ENCODE peak calls at places on chromosome 7, in seven cellular contexts. G is GM19239; T is activated CD8-positive, alpha-beta memory T cell treated with anti-CD3 and anti-CD28 coated beads, Interleukin-2, amount 50 U/mL, for 4 hours; D is stimulated activated CD8-positive, alpha-beta memory T cell treated with anti-CD3 and anti-CD28 coated beads, Interleukin-7, amount 100 ng/mL, for 1 hour; J is frontal cortex; E is stimulated activated CD4-positive, alpha-beta T cell treated with anti-CD3 and anti-CD28 coated beads, Interleukin-2, amount 100 ng/mL, for 48 hours; Y is activated T-helper 1 cell treated with anti-CD3 and anti-CD28 coated beads, Interleukin-12 subunit alpha, Interleukin-12 subunit beta, Interleukin-2, Interleukin-4 antibody, amounts not matched to agents 30 ng/mL and 10 ng/mL and 1 ng/mL, durations not matched to agents 14 hours and 24 hours and 36 hours. B is an unnamed sample.

GRCh38 chr7:144439717-144440116 is 36.2 kb upstream of the NOBOX start:
- DNase-seq in G (no peak), T (no peak), D (no peak), J (no peak), E (no peak), Y (no peak), B (no peak)

GRCh38 chr7:27994639-27995038 is 186.0 kb downstream of the JAZF1 start:
- DNase-seq in G (no peak), T (no peak), D (no peak), J (no peak), E (no peak), Y (no peak), B (no peak)

GRCh38 chr7:19117081-19117869 is at the start of gene TWIST1:
- DNase-seq in G (peak; percentile 24), T (no peak), D (no peak), J (peak; percentile 58), E (no peak), Y (no peak), B (peak; percentile 61)

GRCh38 chr7:67484244-67484751 is 487.7 kb downstream of the TYW1 start:
- DNase-seq in G (peak; percentile 20), T (no peak), D (no peak), J (peak; percentile 17), E (peak; percentile 2), Y (no peak), B (peak; percentile 41)

GRCh38 chr7:30932562-30932961 is 20.9 kb downstream of the AQP1 start:
- DNase-seq in G (no peak), T (no peak), D (no peak), J (no peak), E (no peak), Y (no peak), B (no peak)

GRCh38 chr7:95950698-95951097 is 178.3 kb downstream of the DYNC1I1 start:
- DNase-seq in G (no peak), T (no peak), D (no peak), J (no peak), E (no peak), Y (no peak), B (no peak)

GRCh38 chr7:74178632-74179031 is 4.5 kb downstream of the EIF4H start:
- DNase-seq in G (no peak), T (no peak), D (no peak), J (no peak), E (peak; percentile 20), Y (no peak), B (no peak)

GRCh38 chr7:67413670-67414069 is 417.0 kb downstream of the TYW1 start:
- DNase-seq in G (no peak), T (no peak), D (no peak), J (no peak), E (no peak), Y (no peak), B (no peak)

GRCh38 chr7:69078997-69079769 is 519.1 kb upstream of the AUTS2 start:
- DNase-seq in G (no peak), T (no peak), D (no peak), J (peak; percentile 6), E (no peak), Y (no peak), B (no peak)

GRCh38 chr7:106793015-106793651 is 71.9 kb upstream of the PIK3CG start:
- DNase-seq in G (peak; percentile 18), T (peak; percentile 37), D (no peak), J (no peak), E (peak; percentile 54), Y (no peak), B (peak; percentile 41)

B was measured in GM20000.